ENCODE peak calls at places on chromosomes 16 and 17, in four cellular contexts. S is K562, N is GM12878, Q is HepG2. J is an unnamed sample.

GRCh38 chr17:1485748-1486376 is 6.6 kb downstream of the MYO1C start:
- DNase-seq in S (peak; percentile 64), N (no peak), Q (no peak), J (peak; percentile 54)

GRCh38 chr16:66357523-66357928 is 9.0 kb upstream of the CDH5 start:
- DNase-seq in S (peak; percentile 60), N (no peak), Q (peak; percentile 61), J (peak; percentile 87)

GRCh38 chr17:78375401-78376079 is 2.9 kb upstream of the PGS1 start:
- DNase-seq in S (no peak), N (no peak), Q (peak; percentile 89), J (no peak)

GRCh38 chr17:40828454-40829039 is 6.1 kb upstream of the KRT10 start:
- DNase-seq in S (no peak), N (no peak), Q (no peak), J (no peak)

GRCh38 chr16:52837251-52837650 is 215.4 kb downstream of the CHD9NB start:
- DNase-seq in S (no peak), N (no peak), Q (no peak), J (no peak)

GRCh38 chr17:63314766-63315165 is 131.3 kb downstream of the CYB561 start:
- DNase-seq in S (no peak), N (no peak), Q (no peak), J (no peak)

GRCh38 chr16:88686062-88686438 is 257 bp downstream of the SNAI3 start:
- DNase-seq in S (peak; percentile 63), N (no peak), Q (no peak), J (peak; percentile 67)

GRCh38 chr17:27539152-27539551 is 82.9 kb downstream of the KSR1 start:
- DNase-seq in S (no peak), N (no peak), Q (no peak), J (no peak)

GRCh38 chr16:15054357-15055140 is 1.3 kb downstream of the NTAN1 start:
- DNase-seq in S (no peak), N (no peak), Q (no peak), J (no peak)

GRCh38 chr17:7651097-7651958 is 602 bp downstream of the ATP1B2 start:
- DNase-seq in S (peak; percentile 51), N (no peak), Q (no peak), J (peak; percentile 37)

GRCh38 chr17:43825567-43825966 is 7.4 kb downstream of the MPP3 start:
- DNase-seq in S (no peak), N (no peak), Q (no peak), J (no peak)

GRCh38 chr16:359067-359763 is 6.7 kb upstream of the AXIN1 start:
- DNase-seq in S (no peak), N (no peak), Q (peak; percentile 67), J (no peak)

GRCh38 chr17:82826956-82827355 is 12.9 kb downstream of the ZNF750 start:
- DNase-seq in S (no peak), N (no peak), Q (no peak), J (no peak)

DNA sequence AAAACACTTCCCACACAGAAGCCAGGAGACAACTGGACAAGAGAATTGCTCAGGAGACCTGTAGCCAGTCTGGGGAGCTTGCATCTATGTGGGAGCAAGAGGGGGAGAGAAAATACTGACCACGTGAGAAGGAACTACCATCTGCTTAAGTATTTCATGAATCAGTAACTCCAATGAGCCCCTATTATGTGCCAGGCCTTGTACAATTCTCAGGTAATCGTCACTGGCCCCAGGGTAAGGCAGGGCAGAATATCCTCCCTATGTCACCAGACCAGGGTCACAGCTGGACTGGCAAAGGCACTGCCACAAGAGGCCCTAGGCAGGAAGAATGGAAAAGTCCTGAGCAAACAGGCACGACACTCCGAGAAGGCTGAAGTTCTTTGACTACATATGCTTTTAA is 25.9 kb downstream of the USP7 start:
- DNase-seq in S (no peak), N (no peak), Q (no peak), J (no peak)
- H4K20me1 ChIP-seq in S (peaks cover 84% of the 10 kb centered on the region), N (peaks cover 38% of the 10 kb centered on the region), Q (peaks cover 99% of the 10 kb centered on the region), J (peaks cover 93% of the 10 kb centered on the region)

GRCh38 chr16:79367822-79368221 is 232.7 kb downstream of the MAF start:
- DNase-seq in S (no peak), N (no peak), Q (no peak), J (no peak)

GRCh38 chr16:79372504-79373184 is 227.9 kb downstream of the MAF start:
- DNase-seq in S (no peak), N (no peak), Q (no peak), J (no peak)

GRCh38 chr16:79370736-79371135 is 229.8 kb downstream of the MAF start:
- DNase-seq in S (no peak), N (no peak), Q (no peak), J (no peak)

GRCh38 chr16:79366635-79367034 is 233.9 kb downstream of the MAF start:
- DNase-seq in S (no peak), N (no peak), Q (no peak), J (no peak)

DNA sequence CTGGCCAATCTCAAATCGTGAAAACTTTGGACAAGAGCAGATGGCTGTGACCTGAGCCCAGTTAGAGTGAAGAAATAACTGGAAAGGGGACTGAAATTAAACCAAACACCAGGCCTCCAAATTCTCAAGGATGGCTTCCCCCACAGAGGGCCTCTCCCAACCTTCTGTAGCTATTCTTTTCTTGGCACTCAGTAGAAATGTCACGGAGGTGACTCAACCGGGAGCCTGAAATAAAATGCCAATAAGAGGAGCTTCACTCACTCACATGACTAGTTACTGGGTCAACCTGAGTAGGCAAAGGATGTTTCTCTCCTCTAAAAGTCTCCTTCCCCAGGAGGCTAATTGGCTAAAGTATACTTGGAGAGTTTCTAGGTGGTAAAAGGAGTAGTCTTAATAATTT is 230.7 kb downstream of the MAF start:
- DNase-seq in S (no peak), N (no peak), Q (no peak), J (no peak)
- TF ChIP-seq JUNB in S (no peak), N (no peak), Q (no peak), J (no peak)

DNA sequence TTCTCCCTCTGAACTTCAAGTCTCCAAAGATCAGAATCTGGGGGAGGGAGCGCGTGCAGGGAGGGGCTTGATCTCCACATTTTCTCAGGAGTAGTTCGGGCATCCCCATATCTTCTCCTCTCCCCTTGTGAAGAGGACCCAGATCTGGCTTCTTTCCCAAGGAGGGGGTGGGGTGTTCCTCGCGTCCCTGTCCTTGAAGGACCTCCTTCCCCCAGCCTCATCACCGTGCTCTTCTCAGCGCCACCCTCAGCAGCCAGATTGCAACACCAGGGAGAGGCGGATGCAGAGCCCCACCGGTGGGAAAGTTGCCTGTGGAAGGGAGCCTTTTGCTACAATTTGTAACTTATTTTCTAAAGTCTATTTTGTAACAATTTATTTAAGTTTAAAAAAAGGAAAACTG is 5.7 kb downstream of the PRSS53 start:
- DNase-seq in S (no peak), N (no peak), Q (no peak), J (no peak)
- H4K20me1 ChIP-seq in S (peaks cover 5% of the 10 kb centered on the region), N (no peaks in the 10 kb centered on the region), Q (no peaks in the 10 kb centered on the region), J (no peaks in the 10 kb centered on the region)

DNA sequence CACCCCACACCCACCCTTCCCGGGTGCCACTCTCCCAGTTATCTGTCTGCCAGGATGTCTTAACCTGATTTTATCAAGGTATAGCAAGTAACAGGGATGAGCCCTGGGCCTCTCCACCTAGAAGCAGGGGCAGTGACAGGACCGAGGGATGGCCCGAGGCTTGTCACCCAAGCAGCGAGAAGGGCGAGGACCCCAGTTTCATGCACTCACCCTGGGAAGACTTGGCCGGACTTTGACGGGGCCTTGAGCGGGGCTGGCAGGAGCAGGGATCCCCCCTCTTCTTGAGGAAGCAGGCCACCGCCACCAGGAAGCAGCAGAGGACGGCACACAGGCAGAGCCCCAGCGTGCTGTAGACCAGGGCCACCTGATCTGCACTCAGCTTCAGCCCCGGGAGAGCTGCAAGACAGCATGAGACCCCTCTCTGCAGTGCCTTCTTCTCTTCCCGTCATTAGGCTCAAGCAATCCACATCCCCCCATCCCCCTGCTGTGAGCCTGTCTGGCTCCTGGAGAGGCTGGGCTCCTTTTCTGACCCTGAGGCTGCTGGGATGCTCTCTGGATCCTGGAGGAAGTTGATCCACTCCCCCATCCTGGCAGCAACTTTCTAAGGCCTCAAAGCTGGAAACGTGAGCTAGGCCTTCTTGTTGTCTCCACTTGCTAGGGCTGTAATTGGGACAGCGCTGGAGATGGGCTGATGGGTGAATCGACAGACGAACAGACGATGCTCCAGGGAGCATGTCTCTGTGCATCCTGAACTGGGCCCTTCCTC is 31.6 kb downstream of the TNFRSF13B start:
- DNase-seq in S (no peak), N (no peak), Q (no peak), J (peak; percentile 58)
- TF ChIP-seq JUNB in S (no peak), N (no peak), Q (no peak), J (no peak)

DNA sequence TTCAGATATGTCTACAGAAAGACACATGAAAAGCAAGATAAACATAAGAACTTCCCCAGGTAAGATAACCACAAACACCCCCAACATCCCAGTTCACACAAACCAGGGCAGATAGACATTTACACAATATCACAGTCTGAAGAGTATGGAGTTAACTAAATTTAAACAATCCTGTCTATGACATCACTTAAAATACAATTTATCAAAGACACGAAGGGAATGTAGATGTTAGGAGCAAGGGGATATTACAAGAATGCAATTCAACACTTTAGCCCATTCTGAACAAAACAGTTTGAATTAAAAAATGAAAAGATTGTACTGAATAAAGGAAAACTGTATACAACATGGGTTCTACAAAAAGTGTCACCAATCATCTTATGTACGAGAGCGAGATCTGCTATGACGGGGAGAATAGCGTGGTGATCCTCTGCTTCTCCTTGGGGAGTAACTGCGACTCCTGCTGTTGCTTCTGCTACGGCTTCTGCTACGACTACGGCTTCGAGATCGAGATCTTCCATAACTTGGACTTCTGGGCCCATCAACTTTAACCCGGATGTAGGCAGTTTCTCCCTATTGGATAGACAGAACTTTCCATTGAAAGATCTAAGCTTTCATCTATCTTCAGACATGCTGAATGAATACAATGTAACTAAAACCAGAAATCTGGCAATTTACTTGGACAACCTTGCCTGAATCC is 1.9 kb downstream of the SRSF1 start:
- DNase-seq in S (peak; percentile 45), N (no peak), Q (no peak), J (no peak)
- H4K20me1 ChIP-seq in S (peaks cover 38% of the 10 kb centered on the region), N (peaks cover 2% of the 10 kb centered on the region), Q (peaks cover 56% of the 10 kb centered on the region), J (peaks cover 25% of the 10 kb centered on the region)

DNA sequence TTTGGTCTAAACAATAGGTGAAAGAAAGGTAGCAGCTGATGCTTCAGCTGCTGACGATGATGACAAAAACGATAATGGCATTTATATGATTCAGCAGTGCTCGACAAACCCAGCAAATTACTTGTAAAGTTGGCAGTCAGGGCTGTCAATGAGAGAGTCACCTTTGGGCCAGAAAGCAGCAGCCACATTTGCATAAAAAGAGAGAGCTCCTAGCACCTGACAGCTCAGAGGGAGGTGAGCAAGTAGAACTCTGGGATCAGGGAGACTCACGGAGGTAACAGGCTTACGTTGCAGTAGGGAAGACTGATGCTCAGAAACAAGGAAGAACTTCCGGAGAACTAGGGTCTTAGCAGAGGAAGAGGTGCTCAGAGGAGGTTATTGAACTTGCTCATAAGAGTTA is 291.9 kb upstream of the ZFHX3 start:
- DNase-seq in S (no peak), N (no peak), Q (no peak), J (peak; percentile 7)
- TF ChIP-seq JUNB in S (no peak), N (no peak), Q (no peak), J (no peak)